ENCODE peak calls at places on chromosome 22, in four cellular contexts. One of them, this sample, is unnamed.

GRCh38 chr22:33438273-33438672 is 380.1 kb upstream of the SYN3 start:
- DNase-seq in neuronal stem cell: no peak
- DNase-seq in IMR-90: peak
- DNase-seq in mesendoderm: no peak
- DNase-seq in this sample: no peak

GRCh38 chr22:17281026-17281809 is 62.0 kb upstream of the ADA2 start:
- DNase-seq in neuronal stem cell: no peak
- DNase-seq in IMR-90: no peak
- DNase-seq in mesendoderm: no peak
- DNase-seq in this sample: no peak

GRCh38 chr22:45273452-45274075 is 11.2 kb upstream of the UPK3A start:
- DNase-seq in neuronal stem cell: no peak
- DNase-seq in IMR-90: no peak
- DNase-seq in mesendoderm: no peak
- DNase-seq in this sample: no peak

GRCh38 chr22:45008853-45009751 is 703 bp downstream of the PHF21B start:
- DNase-seq in neuronal stem cell: peak
- DNase-seq in IMR-90: no peak
- DNase-seq in mesendoderm: peak
- DNase-seq in this sample: no peak

GRCh38 chr22:49453816-49454215 is 373.9 kb downstream of the BRD1 start:
- DNase-seq in neuronal stem cell: no peak
- DNase-seq in IMR-90: no peak
- DNase-seq in mesendoderm: no peak
- DNase-seq in this sample: no peak

GRCh38 chr22:21816787-21817496 is 50.5 kb downstream of the MAPK1 start:
- DNase-seq in neuronal stem cell: no peak
- DNase-seq in IMR-90: peak
- DNase-seq in mesendoderm: peak
- DNase-seq in this sample: peak

GRCh38 chr22:23984430-23984829 is 4.5 kb downstream of the GSTT2 start:
- DNase-seq in neuronal stem cell: peak
- DNase-seq in IMR-90: peak
- DNase-seq in mesendoderm: peak
- DNase-seq in this sample: peak

GRCh38 chr22:49925525-49926128 is 7.2 kb downstream of the CRELD2 start:
- DNase-seq in neuronal stem cell: no peak
- DNase-seq in IMR-90: no peak
- DNase-seq in mesendoderm: no peak
- DNase-seq in this sample: no peak

GRCh38 chr22:50170453-50171318 is at the start of gene PANX2:
- DNase-seq in neuronal stem cell: no peak
- DNase-seq in IMR-90: no peak
- DNase-seq in mesendoderm: no peak
- DNase-seq in this sample: peak

GRCh38 chr22:38435960-38436359 is 19.0 kb downstream of the KCNJ4 start:
- DNase-seq in neuronal stem cell: no peak
- DNase-seq in IMR-90: no peak
- DNase-seq in mesendoderm: no peak
- DNase-seq in this sample: no peak

GRCh38 chr22:44419429-44419828 is 78.6 kb downstream of the RTL6 start:
- DNase-seq in neuronal stem cell: no peak
- DNase-seq in IMR-90: peak
- DNase-seq in mesendoderm: no peak
- DNase-seq in this sample: no peak

GRCh38 chr22:32880906-32881596 is 79.5 kb downstream of the TIMP3 start:
- DNase-seq in neuronal stem cell: no peak
- DNase-seq in IMR-90: peak
- DNase-seq in mesendoderm: peak
- DNase-seq in this sample: no peak

GRCh38 chr22:44440224-44441160 is 57.5 kb downstream of the RTL6 start:
- DNase-seq in neuronal stem cell: no peak
- DNase-seq in IMR-90: no peak
- DNase-seq in mesendoderm: peak
- DNase-seq in this sample: peak

GRCh38 chr22:48892571-48893287 is 934.9 kb downstream of the BRD1 start:
- DNase-seq in neuronal stem cell: no peak
- DNase-seq in IMR-90: no peak
- DNase-seq in mesendoderm: no peak
- DNase-seq in this sample: no peak

GRCh38 chr22:21657361-21658118 is 8.3 kb upstream of the PPIL2 start:
- DNase-seq in neuronal stem cell: peak
- DNase-seq in IMR-90: peak
- DNase-seq in mesendoderm: peak
- DNase-seq in this sample: peak

GRCh38 chr22:48758905-48759875 is 1068.5 kb downstream of the BRD1 start:
- DNase-seq in neuronal stem cell: no peak
- DNase-seq in IMR-90: no peak
- DNase-seq in mesendoderm: no peak
- DNase-seq in this sample: no peak

GRCh38 chr22:37742374-37743092 is 45.7 kb downstream of the TRIOBP start:
- DNase-seq in neuronal stem cell: no peak
- DNase-seq in IMR-90: peak
- DNase-seq in mesendoderm: peak
- DNase-seq in this sample: no peak

GRCh38 chr22:41833369-41834004 is 582 bp downstream of the SREBF2 start:
- DNase-seq in neuronal stem cell: no peak
- DNase-seq in IMR-90: no peak
- DNase-seq in mesendoderm: no peak
- DNase-seq in this sample: no peak

GRCh38 chr22:49433717-49434611 is 393.7 kb downstream of the BRD1 start:
- DNase-seq in neuronal stem cell: no peak
- DNase-seq in IMR-90: no peak
- DNase-seq in mesendoderm: peak
- DNase-seq in this sample: peak

GRCh38 chr22:41289681-41290080 is 3.7 kb upstream of the RANGAP1 start:
- DNase-seq in neuronal stem cell: no peak
- DNase-seq in IMR-90: no peak
- DNase-seq in mesendoderm: no peak
- DNase-seq in this sample: no peak

GRCh38 chr22:49086181-49086580 is 741.5 kb downstream of the BRD1 start:
- DNase-seq in neuronal stem cell: no peak
- DNase-seq in IMR-90: no peak
- DNase-seq in mesendoderm: no peak
- DNase-seq in this sample: no peak

GRCh38 chr22:50600541-50600940 is at the start of gene MAPK8IP2:
- DNase-seq in neuronal stem cell: no peak
- DNase-seq in IMR-90: no peak
- DNase-seq in mesendoderm: no peak
- DNase-seq in this sample: peak

GRCh38 chr22:26172389-26172990 is 3.2 kb downstream of the SEZ6L start:
- DNase-seq in neuronal stem cell: peak
- DNase-seq in IMR-90: peak
- DNase-seq in mesendoderm: peak
- DNase-seq in this sample: peak

GRCh38 chr22:23204125-23204488 is 23.8 kb downstream of the BCR start:
- DNase-seq in neuronal stem cell: no peak
- DNase-seq in IMR-90: no peak
- DNase-seq in mesendoderm: no peak
- DNase-seq in this sample: no peak

GRCh38 chr22:17777005-17777716 is 2.9 kb upstream of the BID start:
- DNase-seq in neuronal stem cell: no peak
- DNase-seq in IMR-90: no peak
- DNase-seq in mesendoderm: no peak
- DNase-seq in this sample: peak

GRCh38 chr22:22460635-22461034 is 47.9 kb downstream of the ZNF280B start:
- DNase-seq in neuronal stem cell: no peak
- DNase-seq in IMR-90: no peak
- DNase-seq in mesendoderm: peak
- DNase-seq in this sample: no peak

GRCh38 chr22:37588540-37589215 is 8.8 kb upstream of the LGALS2 start:
- DNase-seq in neuronal stem cell: no peak
- DNase-seq in IMR-90: no peak
- DNase-seq in mesendoderm: no peak
- DNase-seq in this sample: no peak

GRCh38 chr22:50293441-50294318 is 13.8 kb downstream of the PLXNB2 start:
- DNase-seq in neuronal stem cell: peak
- DNase-seq in IMR-90: peak
- DNase-seq in mesendoderm: peak
- DNase-seq in this sample: peak

GRCh38 chr22:17536269-17536668 is 27.0 kb upstream of the SLC25A18 start:
- DNase-seq in neuronal stem cell: no peak
- DNase-seq in IMR-90: no peak
- DNase-seq in mesendoderm: no peak
- DNase-seq in this sample: no peak

GRCh38 chr22:17164392-17165024 is 5.4 kb upstream of the HDHD5 start:
- DNase-seq in neuronal stem cell: no peak
- DNase-seq in IMR-90: no peak
- DNase-seq in mesendoderm: peak
- DNase-seq in this sample: no peak

GRCh38 chr22:17258015-17258827 is 39.0 kb upstream of the ADA2 start:
- DNase-seq in neuronal stem cell: peak
- DNase-seq in IMR-90: no peak
- DNase-seq in mesendoderm: peak
- DNase-seq in this sample: peak

GRCh38 chr22:33544707-33545106 is 375.6 kb downstream of the LARGE1 start:
- DNase-seq in neuronal stem cell: no peak
- DNase-seq in IMR-90: peak
- DNase-seq in mesendoderm: no peak
- DNase-seq in this sample: no peak

GRCh38 chr22:23722724-23723123 is 28.2 kb downstream of the ZNF70 start:
- DNase-seq in neuronal stem cell: no peak
- DNase-seq in IMR-90: no peak
- DNase-seq in mesendoderm: no peak
- DNase-seq in this sample: no peak

GRCh38 chr22:17120281-17120680 is 879 bp downstream of the TMEM121B start:
- DNase-seq in neuronal stem cell: peak
- DNase-seq in IMR-90: peak
- DNase-seq in mesendoderm: peak
- DNase-seq in this sample: peak

GRCh38 chr22:49353185-49353584 is 474.5 kb downstream of the BRD1 start:
- DNase-seq in neuronal stem cell: no peak
- DNase-seq in IMR-90: no peak
- DNase-seq in mesendoderm: no peak
- DNase-seq in this sample: no peak

GRCh38 chr22:49112176-49112575 is 715.5 kb downstream of the BRD1 start:
- DNase-seq in neuronal stem cell: no peak
- DNase-seq in IMR-90: no peak
- DNase-seq in mesendoderm: no peak
- DNase-seq in this sample: no peak

DNA sequence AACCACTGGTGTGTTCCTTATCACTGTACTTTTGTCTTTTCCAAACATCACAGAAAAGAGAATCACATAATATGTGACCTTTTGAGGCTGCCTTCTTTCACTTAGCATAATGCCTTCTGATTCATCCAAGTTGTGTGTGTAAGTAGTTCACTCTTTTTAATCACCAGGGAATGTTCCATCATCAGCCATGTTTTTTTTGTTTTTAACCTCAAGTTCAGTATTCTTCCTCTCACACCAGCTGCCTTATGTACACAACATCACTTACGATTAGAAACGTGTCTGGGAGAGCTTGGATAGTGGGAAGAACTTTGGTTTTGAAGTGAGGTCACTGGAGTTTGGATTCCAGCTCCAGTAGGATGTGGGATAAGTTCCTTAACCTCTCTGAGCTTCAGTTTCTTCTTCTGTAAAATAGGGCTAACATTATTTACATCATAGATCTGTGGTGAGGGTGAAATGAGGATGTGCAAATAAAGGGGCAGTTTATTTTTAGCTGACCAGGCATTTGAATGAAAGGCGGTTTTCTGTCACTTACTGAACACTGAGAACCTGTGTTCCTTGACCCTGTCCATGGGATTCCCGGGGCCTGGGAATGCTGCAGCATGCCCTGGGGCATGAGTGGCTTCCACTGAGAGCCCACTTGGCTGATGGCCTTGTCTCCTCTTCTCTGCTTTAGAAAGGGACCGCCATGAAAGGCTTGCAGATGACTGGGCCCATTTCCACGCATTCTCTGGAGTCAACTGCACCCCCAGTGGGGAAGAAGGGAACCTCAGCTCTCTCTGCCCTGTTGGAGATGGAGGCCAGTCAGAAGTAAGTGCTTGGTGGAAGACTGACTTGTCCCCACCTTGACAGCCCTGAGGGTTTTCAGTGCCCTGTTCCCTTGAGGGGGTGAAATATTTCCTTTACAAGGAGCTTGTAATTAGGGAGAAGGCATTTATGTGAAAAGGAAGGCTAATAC is 92.6 kb downstream of the DEPDC5 start:
- DNase-seq in neuronal stem cell: no peak
- DNase-seq in IMR-90: peak
- DNase-seq in mesendoderm: peak
- DNase-seq in this sample: peak
- H4K8ac ChIP-seq in neuronal stem cell: no peak
- H4K8ac ChIP-seq in IMR-90: no peak
- H4K8ac ChIP-seq in mesendoderm: no peak
- H4K8ac ChIP-seq in this sample: no peak

GRCh38 chr22:36506637-36507517 is at the start of gene FOXRED2:
- DNase-seq in neuronal stem cell: peak
- DNase-seq in IMR-90: peak
- DNase-seq in mesendoderm: peak
- DNase-seq in this sample: peak
- H2BK120ac ChIP-seq in neuronal stem cell: no peak
- H2BK120ac ChIP-seq in IMR-90: peak
- H2BK120ac ChIP-seq in mesendoderm: no peak
- H2BK120ac ChIP-seq in this sample: no peak

DNA sequence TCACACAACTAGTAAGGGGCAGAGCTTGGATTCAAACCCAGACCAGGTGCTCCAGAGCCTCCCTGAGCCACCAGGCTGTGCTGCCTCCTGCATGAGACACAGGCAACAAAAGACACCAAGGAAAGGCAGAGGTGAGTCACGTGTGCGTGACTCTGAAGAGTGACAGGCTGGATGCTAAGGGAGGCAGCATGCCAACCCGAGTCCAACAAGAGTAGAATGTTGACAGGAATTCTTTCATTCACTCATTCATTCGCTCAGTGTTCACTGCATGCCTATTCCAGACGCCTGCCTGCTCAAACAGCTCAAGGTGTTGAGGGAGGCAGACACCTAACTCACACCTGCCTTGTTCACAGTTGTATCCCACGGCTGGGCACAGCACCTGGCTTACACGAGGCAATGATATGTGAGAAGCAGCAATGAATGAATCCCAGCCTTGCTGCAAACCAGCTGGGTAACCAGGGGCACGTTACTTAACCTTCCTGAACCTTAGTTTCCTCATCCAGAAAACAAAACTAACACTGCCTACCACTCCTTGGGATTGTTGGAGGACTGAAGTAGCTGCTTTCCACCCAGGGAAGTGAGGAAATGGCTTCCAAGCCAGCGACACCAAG is 73.8 kb upstream of the ARFGAP3 start:
- DNase-seq in neuronal stem cell: no peak
- DNase-seq in IMR-90: peak
- DNase-seq in mesendoderm: peak
- DNase-seq in this sample: peak
- H4K8ac ChIP-seq in neuronal stem cell: no peak
- H4K8ac ChIP-seq in IMR-90: no peak
- H4K8ac ChIP-seq in mesendoderm: no peak
- H4K8ac ChIP-seq in this sample: no peak

DNA sequence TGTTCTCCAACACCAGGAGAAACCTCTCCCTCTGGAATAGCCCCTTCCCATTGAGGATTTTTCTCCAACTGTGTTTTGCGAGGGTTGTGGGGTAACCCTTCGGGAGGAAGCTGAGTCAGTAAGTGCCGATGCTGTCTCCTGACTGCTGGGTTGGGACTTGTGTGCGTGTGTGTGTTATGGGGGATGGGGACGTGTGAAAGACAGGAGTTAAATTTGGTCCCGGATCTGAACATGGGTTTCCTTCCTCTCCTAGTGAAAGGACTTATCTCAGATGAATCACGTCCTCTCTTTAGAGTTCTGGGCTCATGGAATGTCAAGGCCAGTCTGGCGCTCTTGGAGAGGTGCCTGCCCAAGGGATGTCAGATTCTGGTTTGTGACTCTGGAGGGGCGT is 33.3 kb downstream of the KIAA1671 start:
- DNase-seq in neuronal stem cell: no peak
- DNase-seq in IMR-90: peak
- DNase-seq in mesendoderm: peak
- DNase-seq in this sample: no peak
- H2BK120ac ChIP-seq in neuronal stem cell: no peak
- H2BK120ac ChIP-seq in IMR-90: no peak
- H2BK120ac ChIP-seq in mesendoderm: no peak
- H2BK120ac ChIP-seq in this sample: no peak

This sample was measured in trophoblast cell.